ENCODE peak calls at places on chromosomes 7 and 10, in ten cellular contexts. U is testis, Z is ovary, P is body of pancreas, W is thyroid gland, H is transverse colon, O is HCT116, N is Peyer's patch, R is adrenal gland, I is A549. C is an unnamed sample.

GRCh38 chr7:55179897-55180682 is 161.3 kb downstream of the EGFR start:
- DNase-seq in N (no peak), I (no peak), P (no peak), Z (no peak), U (no peak), H (no peak), R (no peak), O (no peak), W (no peak), C (no peak)

GRCh38 chr7:81616951-81617350 is 152.9 kb downstream of the HGF start:
- DNase-seq in I (peak; percentile 23), U (no peak), Z (no peak), W (no peak), N (no peak), O (peak; percentile 23), H (no peak), R (no peak), P (no peak), C (no peak)

GRCh38 chr10:30170146-30170545 is 110.8 kb upstream of the JCAD start:
- DNase-seq in U (no peak), H (no peak), I (no peak), Z (no peak), P (no peak), O (no peak), R (no peak), N (no peak), W (no peak), C (no peak)

GRCh38 chr10:20871970-20872369 is 25.1 kb downstream of the NEBL start:
- DNase-seq in P (no peak), W (no peak), Z (no peak), I (no peak), O (no peak), N (no peak), R (no peak), U (no peak), H (no peak), C (no peak)

GRCh38 chr10:77925795-77926565 is 575 bp downstream of the DLG5 start:
- DNase-seq in W (peak; percentile 79), R (peak; percentile 65), H (peak; percentile 65), I (peak; percentile 54), Z (peak; percentile 65), U (peak; percentile 73), O (no peak), P (peak; percentile 67), N (no peak), C (peak; percentile 67)

GRCh38 chr10:90274721-90275468 is 573.5 kb downstream of the KIF20B start:
- DNase-seq in O (no peak), W (no peak), H (no peak), N (no peak), R (no peak), U (no peak), Z (no peak), P (no peak), I (no peak), C (no peak)

GRCh38 chr10:1978593-1978992 is 241.3 kb upstream of the ADARB2 start:
- DNase-seq in N (no peak), H (no peak), P (no peak), W (no peak), U (no peak), Z (no peak), R (no peak), O (no peak), I (no peak), C (no peak)

GRCh38 chr7:20784311-20785210 is 2.1 kb downstream of the SP8 start:
- DNase-seq in Z (no peak), W (no peak), H (no peak), O (no peak), U (no peak), R (no peak), N (no peak), I (peak; percentile 40), P (no peak), C (no peak)

GRCh38 chr7:101243786-101244384 is 996 bp downstream of the FIS1 start:
- DNase-seq in U (no peak), N (no peak), Z (no peak), O (no peak), I (no peak), P (peak; percentile 30), W (no peak), R (peak; percentile 76), H (no peak), C (no peak)

GRCh38 chr7:101241015-101241363 is 3.4 kb upstream of the CLDN15 start:
- DNase-seq in O (no peak), H (no peak), N (no peak), R (no peak), I (no peak), W (no peak), U (no peak), Z (no peak), P (no peak), C (no peak)

GRCh38 chr7:101244385-101245146 is at the start of gene FIS1:
- DNase-seq in R (peak; percentile 96), W (peak; percentile 96), Z (peak; percentile 92), N (peak; percentile 95), H (peak; percentile 95), U (peak; percentile 96), P (peak; percentile 95), I (peak; percentile 93), O (peak; percentile 81), C (peak; percentile 96)

GRCh38 chr7:101248276-101248675 is 3.4 kb upstream of the FIS1 start:
- DNase-seq in P (no peak), O (no peak), Z (no peak), U (no peak), H (no peak), W (no peak), N (no peak), R (no peak), I (peak; percentile 25), C (no peak)

DNA sequence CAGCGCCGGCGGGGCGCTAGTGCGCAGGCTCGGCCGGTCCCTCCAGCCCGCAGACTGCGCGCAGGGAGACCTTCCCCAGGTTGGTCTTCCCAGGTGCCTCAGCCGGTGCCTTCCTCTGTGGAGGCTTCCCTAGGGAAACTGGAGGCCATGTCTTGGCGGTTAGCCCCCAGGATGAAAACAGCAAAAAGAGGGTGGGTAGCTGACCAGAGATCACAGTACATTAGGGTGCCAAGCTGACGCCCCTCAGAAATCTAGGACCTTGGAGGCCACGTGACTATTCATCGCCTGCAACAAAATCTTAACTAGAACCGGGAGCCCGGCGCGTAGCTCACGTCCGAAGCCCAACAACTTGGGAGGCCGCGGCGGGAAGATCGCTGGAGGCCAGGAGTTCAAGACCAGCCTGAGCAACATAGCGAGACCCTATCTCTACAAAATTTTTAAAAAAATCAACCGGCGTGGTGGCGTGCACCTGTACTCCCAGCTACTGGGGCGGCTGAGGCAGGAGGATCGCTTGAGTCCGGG is 327 bp upstream of the FIS1 start:
- DNase-seq in R (no peak), H (no peak), P (no peak), O (no peak), W (no peak), U (peak; percentile 35), I (no peak), N (no peak), Z (no peak), C (no peak)
- TF ChIP-seq POLR2A in R (no peak), H (no peak), P (peak; percentile 41), O (peak; percentile 43), W (no peak), U (no peak), I (peak; percentile 79), N (no peak), Z (no peak), C (no peak)

DNA sequence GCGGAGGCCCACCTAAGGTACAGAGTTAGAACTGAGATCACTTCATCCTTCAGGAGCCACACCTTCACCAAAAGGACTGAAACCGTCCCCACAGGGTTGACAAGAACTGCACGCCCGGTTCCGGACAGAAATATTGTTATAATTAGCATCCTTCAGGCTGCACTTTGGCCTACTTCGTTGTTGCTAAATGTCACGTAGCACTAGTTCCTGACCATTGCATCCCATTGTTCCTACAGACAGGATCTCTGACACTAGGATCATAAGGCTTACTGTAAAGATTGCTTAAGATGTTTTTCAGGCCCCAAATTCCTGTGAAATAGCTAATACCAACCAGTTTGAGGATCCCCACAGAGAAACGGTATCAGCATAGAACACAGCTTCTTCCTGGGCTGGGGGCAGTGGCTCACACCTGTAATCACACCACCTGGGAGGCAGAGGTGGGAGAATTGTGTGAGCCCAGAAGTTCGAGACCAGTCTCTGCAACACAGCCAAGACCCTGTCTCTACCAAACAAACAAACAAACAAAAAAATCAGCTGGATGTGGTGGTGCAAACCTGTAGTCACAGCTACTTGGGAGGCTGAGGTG is 18.3 kb upstream of the EIF4H start:
- DNase-seq in O (no peak), R (no peak), W (no peak), Z (no peak), H (no peak), U (no peak), I (no peak), N (no peak), P (no peak), C (no peak)
- TF ChIP-seq POLR2A in O (no peak), R (no peak), W (no peak), Z (no peak), H (no peak), U (no peak), I (no peak), N (no peak), P (no peak), C (no peak)

GRCh38 chr10:11610855-11611247 is 599 bp downstream of the USP6NL start:
- DNase-seq in R (peak; percentile 71), U (peak; percentile 61), I (peak; percentile 40), H (peak; percentile 38), W (peak; percentile 44), N (peak; percentile 47), P (peak; percentile 28), O (no peak), Z (peak; percentile 41), C (no peak)

GRCh38 chr10:11610151-11610854 is 1.1 kb downstream of the USP6NL start:
- DNase-seq in P (no peak), U (no peak), R (no peak), N (no peak), Z (no peak), I (no peak), H (no peak), O (no peak), W (no peak), C (no peak)

GRCh38 chr10:11612004-11613001 is 853 bp upstream of the USP6NL start:
- DNase-seq in H (no peak), W (no peak), O (no peak), U (no peak), R (no peak), I (no peak), N (no peak), P (peak; percentile 26), Z (peak; percentile 17), C (no peak)

GRCh38 chr10:11609492-11610093 is 1.9 kb downstream of the USP6NL start:
- DNase-seq in P (no peak), O (no peak), U (no peak), N (no peak), W (no peak), R (no peak), I (no peak), H (no peak), Z (no peak), C (no peak)

DNA sequence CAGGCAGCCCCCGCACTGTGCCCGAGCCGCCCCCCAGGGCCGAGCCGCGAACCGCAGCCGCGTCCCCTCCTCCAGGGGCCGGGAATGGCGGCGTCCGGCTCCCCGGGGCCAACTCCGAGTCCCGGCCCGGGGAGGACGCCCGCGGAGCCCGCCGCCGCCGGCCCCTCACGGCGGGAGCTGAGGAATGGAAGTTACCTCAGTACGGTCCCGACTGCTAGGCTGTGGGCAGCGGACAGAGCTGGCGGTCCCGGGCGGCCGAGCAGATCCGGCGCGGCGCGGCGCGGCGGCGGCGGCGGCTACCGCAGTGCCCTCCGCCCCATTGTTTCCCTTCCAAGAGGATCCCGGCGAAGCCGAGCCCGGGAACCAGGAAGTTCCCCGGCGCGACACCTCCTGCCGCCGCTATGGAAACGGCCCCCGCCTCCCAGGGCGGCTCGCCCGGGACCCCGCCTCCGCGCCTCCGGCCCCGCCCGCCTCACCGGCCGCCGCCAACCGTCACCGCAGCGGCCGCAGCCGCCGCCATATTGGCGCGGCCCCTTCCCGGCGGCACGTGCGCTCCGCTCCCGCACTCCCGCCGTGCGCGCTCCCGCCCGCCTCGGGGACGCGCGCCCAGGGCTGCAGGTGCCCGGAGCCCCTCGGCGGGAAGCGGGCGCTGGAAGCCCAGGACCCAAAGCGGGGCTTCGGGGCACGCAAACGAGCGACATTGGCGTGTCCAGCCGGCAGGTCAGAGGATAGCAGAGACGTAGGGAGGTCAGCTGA is at the start of gene USP6NL:
- DNase-seq in I (peak; percentile 83), O (peak; percentile 41), R (peak; percentile 93), Z (peak; percentile 88), P (peak; percentile 93), U (peak; percentile 92), H (peak; percentile 94), N (peak; percentile 71), W (peak; percentile 90), C (peak; percentile 93)
- TF ChIP-seq POLR2A in I (peak; percentile 58), O (no peak), R (peak; percentile 65), Z (peak; percentile 28), P (peak; percentile 66), U (no peak), H (peak; percentile 72), N (peak; percentile 85), W (peak; percentile 88), C (no peak)

DNA sequence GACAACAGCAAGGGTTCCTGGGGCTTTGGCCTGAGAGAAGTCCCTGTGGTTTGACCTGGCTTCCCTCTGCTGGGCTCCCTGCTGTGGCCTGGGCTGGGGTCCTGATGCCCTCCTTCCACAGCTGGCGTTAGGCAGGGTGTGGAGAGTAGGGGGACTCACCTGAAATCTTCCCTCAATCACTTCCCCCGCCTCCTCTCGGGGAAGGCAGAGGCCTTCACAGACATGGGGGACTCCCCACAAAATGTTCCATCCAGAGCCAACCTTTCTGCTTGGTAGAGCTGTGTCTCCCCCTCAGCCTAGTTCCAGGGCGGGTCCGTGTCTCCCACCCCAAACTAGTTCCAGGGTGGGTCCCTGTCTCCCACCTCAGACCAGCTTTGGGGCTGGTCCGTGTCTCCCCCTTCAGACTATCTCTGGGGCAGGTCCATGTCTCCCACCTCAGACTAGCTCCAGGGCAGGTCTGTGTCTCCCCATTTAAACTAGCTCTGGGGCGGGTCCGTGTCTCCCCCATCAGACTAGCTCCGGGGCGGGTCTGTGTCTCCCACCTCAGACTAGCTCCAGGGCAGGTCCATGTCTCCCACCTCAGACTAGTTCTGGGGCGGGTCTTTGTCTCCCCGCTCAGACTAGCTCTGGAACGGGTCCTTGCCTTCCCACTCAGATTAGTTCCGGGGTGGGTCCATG is 2.2 kb downstream of the PVRIG start:
- DNase-seq in W (no peak), N (no peak), U (no peak), O (no peak), Z (no peak), I (no peak), P (no peak), R (no peak), H (no peak), C (no peak)
- TF ChIP-seq POLR2A in W (no peak), N (no peak), U (no peak), O (no peak), Z (no peak), I (no peak), P (no peak), R (no peak), H (no peak), C (no peak)